ENCODE peak calls at places on chromosomes 7 and 10, in ten cellular contexts. A is HL-60; C is hepatocyte; X is upper lobe of right lung; T is cardiac muscle cell; M is WERI-Rb-1; Q is stomach; I is CD8-positive, alpha-beta T cell; Z is RWPE2; R is tibial artery. W is an unnamed sample.
A peak's percentile ranks its signal among the peaks of the same experiment; 100 is the strongest.

GRCh38 chr7:150784120-150784736 is 15.9 kb downstream of the TMEM176B start:
- DNase-seq in R (no peak), Q (peak; percentile 45), X (no peak), Z (no peak), T (no peak), M (no peak), C (peak; percentile 77), I (no peak), A (no peak), W (no peak)

GRCh38 chr10:110175406-110175805 is 32.0 kb upstream of the MXI1 start:
- DNase-seq in C (no peak), I (no peak), M (no peak), Q (peak; percentile 40), T (no peak), R (no peak), A (no peak), X (no peak), Z (no peak), W (no peak)

GRCh38 chr7:7323352-7323751 is 141.0 kb downstream of the C1GALT1 start:
- DNase-seq in Z (no peak), C (no peak), M (no peak), X (no peak), T (no peak), Q (no peak), A (no peak), R (no peak), I (no peak), W (no peak)

GRCh38 chr10:90418869-90419652 is 438.8 kb downstream of the HTR7 start:
- DNase-seq in A (no peak), M (no peak), I (no peak), X (no peak), T (no peak), Z (peak; percentile 72), Q (no peak), C (peak; percentile 48), R (no peak), W (no peak)

GRCh38 chr7:27745064-27745583 is 5.2 kb downstream of the TAX1BP1 start:
- DNase-seq in R (no peak), I (no peak), M (no peak), Z (no peak), X (no peak), A (no peak), Q (no peak), T (peak; percentile 54), C (peak; percentile 72), W (no peak)

GRCh38 chr10:107576746-107577145 is 412.2 kb upstream of the SORCS1 start:
- DNase-seq in R (no peak), X (no peak), A (no peak), T (peak; percentile 6), C (no peak), I (no peak), Z (no peak), M (peak; percentile 16), Q (peak; percentile 30), W (no peak)

GRCh38 chr7:31443457-31443856 is 70.4 kb upstream of the ITPRID1 start:
- DNase-seq in T (peak; percentile 77), Z (no peak), X (no peak), C (peak; percentile 73), A (peak; percentile 7), I (no peak), M (no peak), R (no peak), Q (no peak), W (no peak)

GRCh38 chr10:71623098-71623985 is 96.2 kb downstream of the C10orf105 start:
- DNase-seq in I (no peak), M (peak; percentile 32), R (no peak), X (no peak), Z (no peak), Q (no peak), C (peak; percentile 71), A (no peak), T (peak; percentile 56), W (no peak)

GRCh38 chr7:73738220-73738611 is 386 bp downstream of the ABHD11 start:
- DNase-seq in Z (no peak), C (peak; percentile 84), T (peak; percentile 60), Q (peak; percentile 59), X (peak; percentile 85), R (peak; percentile 77), M (peak; percentile 59), I (peak; percentile 54), A (no peak), W (peak; percentile 52)

GRCh38 chr7:38632411-38632810 is 1.2 kb upstream of the AMPH start:
- DNase-seq in R (no peak), A (no peak), Z (no peak), M (no peak), X (no peak), I (no peak), Q (no peak), T (no peak), C (no peak), W (no peak)

GRCh38 chr7:36192050-36192824 is 39.2 kb downstream of the EEPD1 start:
- DNase-seq in I (no peak), T (no peak), R (no peak), A (peak; percentile 88), M (no peak), Z (no peak), C (peak; percentile 21), Q (no peak), X (no peak), W (no peak)

GRCh38 chr7:128266891-128267839 is 26.1 kb downstream of the LEP start:
- DNase-seq in Z (no peak), Q (peak; percentile 61), C (peak; percentile 62), X (peak; percentile 63), R (peak; percentile 74), I (no peak), A (no peak), T (peak; percentile 17), M (peak; percentile 95), W (peak; percentile 54)

GRCh38 chr7:38070718-38071117 is 107.3 kb upstream of the STARD3NL start:
- DNase-seq in I (no peak), M (peak; percentile 17), Z (no peak), T (peak; percentile 59), Q (no peak), X (no peak), A (no peak), C (peak; percentile 11), R (no peak), W (no peak)

DNA sequence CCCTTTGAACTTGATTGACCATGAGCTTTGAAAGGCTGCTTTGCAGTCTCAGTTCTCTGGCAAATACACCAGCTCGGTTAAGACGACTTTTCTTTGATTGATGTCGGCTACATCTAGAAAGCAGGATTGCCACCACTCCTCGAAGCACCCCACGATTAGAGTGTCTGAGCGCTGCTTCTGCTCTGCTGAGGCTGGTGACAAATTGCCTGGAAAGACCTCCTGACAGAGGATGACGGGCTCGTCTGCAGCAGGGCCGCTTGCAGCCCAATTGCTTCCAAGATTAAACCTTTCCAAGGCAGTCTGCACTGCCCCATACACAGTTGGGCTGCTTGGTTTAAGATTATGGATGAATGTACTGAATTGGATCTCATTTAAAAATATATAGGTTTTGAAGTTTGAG is 182.0 kb downstream of the CUX1 start:
- DNase-seq in Q (no peak), I (no peak), Z (no peak), R (no peak), T (peak; percentile 30), M (peak; percentile 72), A (no peak), X (no peak), C (no peak), W (no peak)
- H3K27ac ChIP-seq in Q (no peak overlapping the region), I (no peak overlapping the region), Z (no peak overlapping the region), R (no peak overlapping the region), T (peak overlapping the region; percentile 63), M (peak overlapping the region; percentile 34), A (no peak overlapping the region), X (no peak overlapping the region), C (no peak overlapping the region), W (no peak overlapping the region)

DNA sequence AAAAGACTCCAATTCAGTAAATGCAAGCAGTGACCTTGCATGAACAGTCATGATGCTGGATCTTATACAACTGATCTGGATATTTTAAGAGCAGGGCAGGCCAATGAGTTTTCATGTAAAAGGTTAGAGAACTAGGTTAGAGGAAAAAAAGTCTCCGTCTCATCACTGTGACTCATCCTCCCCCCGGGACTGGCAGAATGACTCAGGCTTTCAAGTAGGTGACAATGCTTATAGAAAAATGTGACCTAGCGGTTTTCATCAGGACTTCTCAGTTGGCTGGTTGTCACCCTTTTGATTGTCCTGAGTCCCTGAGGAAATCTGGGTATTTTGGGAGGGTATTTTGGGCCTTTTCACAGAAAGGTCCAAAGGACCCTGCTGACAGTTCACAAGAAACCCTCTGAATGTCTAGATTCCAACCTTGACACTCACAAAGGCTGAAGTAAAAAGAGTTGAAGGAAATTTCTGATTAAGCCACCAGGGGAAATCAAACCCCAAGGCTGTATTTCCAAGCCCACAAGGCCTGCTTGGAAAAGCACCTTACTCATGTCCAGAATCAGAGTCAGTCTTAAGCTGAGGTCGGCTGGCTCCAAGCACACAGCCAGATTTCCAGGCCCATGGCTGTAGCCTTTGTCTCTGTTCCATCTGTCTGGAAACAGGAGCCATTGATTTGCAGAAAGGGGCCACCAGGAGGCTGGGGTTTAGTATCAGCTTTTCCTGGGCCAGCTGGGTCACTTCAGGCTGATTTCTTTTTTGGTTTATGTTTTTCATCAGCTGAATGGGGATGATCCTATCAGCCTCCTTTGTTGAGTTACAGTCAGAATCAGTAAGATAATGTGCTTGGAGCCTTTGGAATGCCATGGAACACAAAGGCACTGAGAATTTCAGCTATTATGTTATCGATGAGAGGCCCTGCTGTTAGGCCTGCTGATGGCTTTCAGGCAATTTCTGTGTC is 226.4 kb upstream of the HABP2 start:
- DNase-seq in T (no peak), A (peak; percentile 31), C (peak; percentile 54), M (peak; percentile 85), X (no peak), R (peak; percentile 80), I (no peak), Q (no peak), Z (no peak), W (no peak)
- H3K27ac ChIP-seq in T (no peak overlapping the region), A (no peak overlapping the region), C (no peak overlapping the region), M (peak overlapping the region; percentile 80), X (no peak overlapping the region), R (peak overlapping the region; percentile 73), I (no peak overlapping the region), Q (peak overlapping the region; percentile 50), Z (no peak overlapping the region), W (peak overlapping the region; percentile 25)

GRCh38 chr7:47786557-47787248 is 161.6 kb downstream of the PKD1L1 start:
- DNase-seq in C (peak; percentile 89), I (no peak), M (no peak), Q (no peak), A (no peak), R (peak; percentile 82), T (no peak), X (no peak), Z (peak; percentile 99), W (peak; percentile 20)
- H3K27ac ChIP-seq in C (peak overlapping the region; percentile 90), I (no peak overlapping the region), M (no peak overlapping the region), Q (peak overlapping the region; percentile 70), A (no peak overlapping the region), R (peak overlapping the region; percentile 80), T (no peak overlapping the region), X (no peak overlapping the region), Z (peak overlapping the region; percentile 100), W (peak overlapping the region; percentile 21)

DNA sequence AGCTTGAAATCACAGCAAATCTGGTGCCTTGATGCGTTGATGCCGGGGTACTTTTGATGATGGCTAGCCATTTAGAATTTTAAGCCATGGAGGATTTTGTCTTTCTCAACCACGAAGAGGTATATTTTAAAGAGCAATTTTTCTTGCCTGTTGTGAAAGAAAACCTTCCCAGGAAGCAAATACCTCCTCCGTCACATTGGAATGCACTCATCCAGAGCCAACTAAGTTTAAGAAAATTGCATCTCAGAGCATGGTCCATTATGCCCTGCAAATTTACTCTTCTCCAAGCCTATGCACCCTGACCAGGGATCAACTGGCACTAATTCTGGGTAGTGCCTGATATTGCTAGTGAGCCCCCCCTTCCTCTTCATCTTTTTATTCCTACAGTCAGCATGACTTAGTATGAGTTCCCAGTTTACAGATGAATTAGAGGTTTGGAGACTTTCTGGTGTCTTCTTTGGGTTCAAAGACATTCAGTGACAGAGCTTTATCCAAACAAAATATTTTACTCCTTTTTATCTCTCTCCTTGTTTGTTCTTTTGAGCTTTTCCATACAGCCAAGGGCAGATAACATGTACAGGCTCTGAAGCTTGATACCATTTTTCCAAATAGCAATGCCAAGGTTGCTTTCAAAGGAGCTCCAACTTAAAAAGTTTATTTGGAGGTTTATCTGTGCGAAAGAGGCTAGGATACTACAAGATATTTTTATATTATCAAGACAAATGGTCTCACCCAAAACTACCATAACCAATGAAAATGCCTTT is 56.6 kb upstream of the ANK3 start:
- DNase-seq in A (no peak), C (no peak), T (no peak), M (no peak), Z (no peak), R (no peak), Q (no peak), X (no peak), I (no peak), W (no peak)
- H3K27ac ChIP-seq in A (no peak overlapping the region), C (peak overlapping the region; percentile 42), T (peak overlapping the region; percentile 73), M (no peak overlapping the region), Z (peak overlapping the region; percentile 6), R (peak overlapping the region; percentile 40), Q (no peak overlapping the region), X (no peak overlapping the region), I (no peak overlapping the region), W (no peak overlapping the region)